ENCODE peak calls at places on chromosomes 4 and X, in six cellular contexts. C is activated B cell treated with CpG ODN at 0.5 μM for 24 hours; M is spleen; B is GM13977; D is B cell; L is CD4-positive, alpha-beta T cell. P is an unnamed sample.

GRCh38 chrX:132401935-132402334 is 86.9 kb downstream of the MBNL3 start:
- DNase-seq in C (no peak), M (no peak), B (no peak), D (no peak), L (no peak), P (no peak)

GRCh38 chrX:136028383-136028984 is 43.2 kb downstream of the SLC9A6 start:
- DNase-seq in C (no peak), M (no peak), B (peak), D (no peak), L (no peak), P (no peak)

GRCh38 chr4:16264798-16265197 is 38.5 kb upstream of the TAPT1 start:
- DNase-seq in C (no peak), M (no peak), B (peak), D (no peak), L (no peak), P (no peak)

GRCh38 chr4:37908488-37909343 is 17.8 kb downstream of the TBC1D1 start:
- DNase-seq in C (no peak), M (no peak), B (no peak), D (no peak), L (no peak), P (no peak)

GRCh38 chr4:76790377-76790776 is 107.6 kb downstream of the SOWAHB start:
- DNase-seq in C (no peak), M (no peak), B (no peak), D (no peak), L (no peak), P (no peak)

GRCh38 chr4:7366180-7366957 is 68.4 kb downstream of the PSAPL1 start:
- DNase-seq in C (no peak), M (peak), B (no peak), D (peak), L (no peak), P (no peak)

GRCh38 chrX:20221902-20222301 is 44.8 kb downstream of the RPS6KA3 start:
- DNase-seq in C (no peak), M (no peak), B (no peak), D (no peak), L (no peak), P (no peak)

GRCh38 chr4:2408401-2408958 is 10.0 kb downstream of the ZFYVE28 start:
- DNase-seq in C (no peak), M (peak), B (no peak), D (no peak), L (no peak), P (no peak)

GRCh38 chrX:19888419-19888879 is 1.0 kb upstream of the SH3KBP1 start:
- DNase-seq in C (no peak), M (no peak), B (peak), D (no peak), L (no peak), P (no peak)

GRCh38 chrX:16772460-16772859 is 13.8 kb upstream of the TXLNG start:
- DNase-seq in C (no peak), M (no peak), B (no peak), D (no peak), L (no peak), P (no peak)

GRCh38 chr4:185145572-185145971 is 2.5 kb downstream of the SLC25A4 start:
- DNase-seq in C (no peak), M (no peak), B (no peak), D (no peak), L (no peak), P (no peak)

GRCh38 chr4:113893546-113893945 is 85.9 kb downstream of the ARSJ start:
- DNase-seq in C (no peak), M (no peak), B (no peak), D (no peak), L (no peak), P (no peak)

GRCh38 chrX:3788494-3789233 is 75.2 kb upstream of the PRKX start:
- DNase-seq in C (no peak), M (no peak), B (no peak), D (no peak), L (no peak), P (no peak)

GRCh38 chrX:19560611-19561010 is 45.3 kb upstream of the MAP3K15 start:
- DNase-seq in C (no peak), M (no peak), B (no peak), D (no peak), L (no peak), P (no peak)

GRCh38 chr4:119286377-119287002 is 35.4 kb downstream of the FABP2 start:
- DNase-seq in C (no peak), M (no peak), B (no peak), D (no peak), L (peak), P (peak)

GRCh38 chr4:176601156-176601555 is 191.6 kb downstream of the VEGFC start:
- DNase-seq in C (no peak), M (no peak), B (no peak), D (no peak), L (no peak), P (no peak)
- TF ChIP-seq CTCF in C (no peak), M (no peak), B (no peak), D (no peak), L (no peak), P (no peak)

GRCh38 chr4:73864365-73864764 is 4.8 kb upstream of the CXCL1 start:
- DNase-seq in C (no peak), M (no peak), B (peak), D (no peak), L (no peak), P (no peak)
- TF ChIP-seq CTCF in C (no peak), M (no peak), B (peak), D (no peak), L (no peak), P (no peak)

GRCh38 chr4:154254999-154255398 is 236.6 kb downstream of the DCHS2 start:
- DNase-seq in C (no peak), M (no peak), B (peak), D (no peak), L (no peak), P (no peak)
- TF ChIP-seq CTCF in C (no peak), M (no peak), B (peak), D (no peak), L (no peak), P (no peak)

GRCh38 chrX:39445336-39445735 is 644.1 kb downstream of the MID1IP1 start:
- DNase-seq in C (no peak), M (no peak), B (no peak), D (no peak), L (peak), P (peak)
- TF ChIP-seq CTCF in C (no peak), M (no peak), B (peak), D (no peak), L (no peak), P (peak)

GRCh38 chrX:154098551-154098950 is 1.0 kb upstream of the MECP2 start:
- DNase-seq in C (no peak), M (no peak), B (no peak), D (no peak), L (no peak), P (no peak)

GRCh38 chrX:154094833-154095232 is 2.7 kb downstream of the MECP2 start:
- DNase-seq in C (no peak), M (no peak), B (no peak), D (no peak), L (no peak), P (no peak)

GRCh38 chrX:154097003-154097596 is 417 bp downstream of the MECP2 start:
- DNase-seq in C (peak), M (peak), B (peak), D (peak), L (peak), P (peak)

GRCh38 chrX:154096140-154097002 is 1.1 kb downstream of the MECP2 start:
- DNase-seq in C (no peak), M (no peak), B (peak), D (no peak), L (no peak), P (peak)

GRCh38 chrX:154097597-154098541 is at the start of gene MECP2:
- DNase-seq in C (peak), M (peak), B (peak), D (peak), L (peak), P (peak)
- TF ChIP-seq CTCF in C (no peak), M (no peak), B (no peak), D (no peak), L (no peak), P (no peak)

P was measured in CD8-positive, alpha-beta T cell.